ENCODE peak calls at places on chromosomes 4 and X, in five cellular contexts. U is uterus, Y is esophagus squamous epithelium, X is Peyer's patch, P is suprapubic skin. Q is an unnamed sample.
A peak's percentile ranks its signal among the peaks of the same experiment; 100 is the strongest.

GRCh38 chr4:155288999-155289398 is 80.6 kb downstream of the NPY2R start:
- DNase-seq in U (no peak), Y (no peak), X (no peak), P (no peak), Q (no peak)

GRCh38 chr4:7649741-7650531 is 215.2 kb upstream of the PSAPL1 start:
- DNase-seq in U (no peak), Y (no peak), X (peak; percentile 31), P (no peak), Q (no peak)

GRCh38 chr4:118557298-118557851 is 127.8 kb upstream of the METTL14 start:
- DNase-seq in U (no peak), Y (no peak), X (no peak), P (no peak), Q (no peak)

GRCh38 chr4:82519776-82520175 is 42.0 kb downstream of the TMEM150C start:
- DNase-seq in U (no peak), Y (no peak), X (no peak), P (no peak), Q (no peak)

GRCh38 chrX:136344321-136344720 is 43.6 kb downstream of the ADGRG4 start:
- DNase-seq in U (no peak), Y (no peak), X (no peak), P (no peak), Q (no peak)

GRCh38 chrX:132292753-132293152 is 73.5 kb upstream of the RAP2C start:
- DNase-seq in U (peak; percentile 29), Y (no peak), X (no peak), P (no peak), Q (no peak)

GRCh38 chrX:16839852-16840460 is 30.2 kb downstream of the RBBP7 start:
- DNase-seq in U (peak; percentile 79), Y (no peak), X (no peak), P (no peak), Q (no peak)

GRCh38 chrX:20594985-20595384 is 328.3 kb upstream of the RPS6KA3 start:
- DNase-seq in U (no peak), Y (no peak), X (no peak), P (no peak), Q (no peak)

GRCh38 chr4:69936566-69936965 is 5.7 kb downstream of the CSN1S1 start:
- DNase-seq in U (no peak), Y (no peak), X (no peak), P (no peak), Q (no peak)

GRCh38 chr4:5900844-5901243 is 8.0 kb upstream of the CRMP1 start:
- DNase-seq in U (no peak), Y (no peak), X (no peak), P (no peak), Q (no peak)

GRCh38 chr4:34193451-34194154 is 2050.7 kb downstream of the ARAP2 start:
- DNase-seq in U (no peak), Y (no peak), X (no peak), P (no peak), Q (no peak)

GRCh38 chr4:121209171-121209570 is 45.0 kb upstream of the TNIP3 start:
- DNase-seq in U (no peak), Y (no peak), X (no peak), P (no peak), Q (no peak)

GRCh38 chr4:94507708-94508107 is 56.0 kb downstream of the PDLIM5 start:
- DNase-seq in U (peak; percentile 71), Y (no peak), X (no peak), P (peak; percentile 66), Q (no peak)

GRCh38 chr4:188841523-188841922 is 702.3 kb downstream of the TRIML1 start:
- DNase-seq in U (no peak), Y (no peak), X (no peak), P (no peak), Q (no peak)
- H3K27me3 ChIP-seq in U (no peaks in the 10 kb centered on the region), Y (no peaks in the 10 kb centered on the region), X (no peaks in the 10 kb centered on the region), P (no peaks in the 10 kb centered on the region), Q (no peaks in the 10 kb centered on the region)

GRCh38 chr4:101163936-101164335 is 183.4 kb downstream of the PPP3CA start:
- DNase-seq in U (no peak), Y (no peak), X (no peak), P (no peak), Q (no peak)

GRCh38 chr4:101171747-101172146 is 175.6 kb downstream of the PPP3CA start:
- DNase-seq in U (no peak), Y (no peak), X (no peak), P (no peak), Q (no peak)

GRCh38 chr4:101174679-101175078 is 172.6 kb downstream of the PPP3CA start:
- DNase-seq in U (no peak), Y (no peak), X (no peak), P (no peak), Q (no peak)

DNA sequence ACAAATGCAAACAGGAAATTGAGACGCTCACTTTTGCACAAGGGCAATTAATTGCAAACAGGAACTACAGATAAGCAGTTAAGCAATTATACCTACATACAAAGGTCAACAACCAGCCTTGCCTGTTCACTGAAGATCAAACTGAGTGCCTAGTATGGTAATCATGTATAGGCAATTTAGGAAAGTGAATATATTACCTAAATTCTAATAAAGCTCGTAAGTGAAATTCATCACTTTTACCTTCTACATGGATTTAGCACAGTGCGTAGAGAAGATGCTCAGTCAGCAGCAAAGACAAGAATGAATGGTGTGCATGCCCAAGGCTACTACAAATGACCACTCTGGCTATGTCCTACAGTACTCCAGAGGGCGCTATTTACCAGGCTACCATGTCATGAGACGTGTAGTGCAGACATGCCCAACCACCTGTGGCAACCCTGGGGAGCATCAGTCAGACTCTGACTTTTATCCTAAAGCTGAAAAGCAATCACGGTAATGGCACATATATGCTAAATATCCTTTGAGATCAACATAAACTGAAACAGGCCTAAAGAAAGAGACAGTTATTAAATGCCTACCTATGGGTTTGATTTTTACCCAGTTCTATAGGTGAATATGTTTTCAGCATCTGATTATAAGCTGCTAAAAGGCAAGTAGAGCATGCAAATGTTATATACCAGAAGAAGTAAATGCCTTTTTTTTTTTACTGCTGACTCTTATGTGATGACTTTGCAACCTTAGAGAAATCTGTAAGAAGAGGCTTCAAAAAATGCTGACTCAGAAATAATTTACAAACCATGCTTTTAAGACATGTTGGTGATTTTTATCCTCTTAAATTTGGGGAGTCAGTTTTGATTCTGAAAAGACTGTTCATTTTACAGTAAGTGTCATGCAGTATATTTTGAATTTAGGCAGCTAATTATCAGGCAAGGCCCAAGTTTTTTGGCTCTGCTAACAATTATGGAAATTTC is 178.0 kb downstream of the PPP3CA start:
- DNase-seq in U (peak; percentile 48), Y (peak; percentile 2), X (no peak), P (no peak), Q (no peak)
- TF ChIP-seq POLR2A in U (no peak), Y (no peak), X (no peak), P (no peak), Q (no peak)

DNA sequence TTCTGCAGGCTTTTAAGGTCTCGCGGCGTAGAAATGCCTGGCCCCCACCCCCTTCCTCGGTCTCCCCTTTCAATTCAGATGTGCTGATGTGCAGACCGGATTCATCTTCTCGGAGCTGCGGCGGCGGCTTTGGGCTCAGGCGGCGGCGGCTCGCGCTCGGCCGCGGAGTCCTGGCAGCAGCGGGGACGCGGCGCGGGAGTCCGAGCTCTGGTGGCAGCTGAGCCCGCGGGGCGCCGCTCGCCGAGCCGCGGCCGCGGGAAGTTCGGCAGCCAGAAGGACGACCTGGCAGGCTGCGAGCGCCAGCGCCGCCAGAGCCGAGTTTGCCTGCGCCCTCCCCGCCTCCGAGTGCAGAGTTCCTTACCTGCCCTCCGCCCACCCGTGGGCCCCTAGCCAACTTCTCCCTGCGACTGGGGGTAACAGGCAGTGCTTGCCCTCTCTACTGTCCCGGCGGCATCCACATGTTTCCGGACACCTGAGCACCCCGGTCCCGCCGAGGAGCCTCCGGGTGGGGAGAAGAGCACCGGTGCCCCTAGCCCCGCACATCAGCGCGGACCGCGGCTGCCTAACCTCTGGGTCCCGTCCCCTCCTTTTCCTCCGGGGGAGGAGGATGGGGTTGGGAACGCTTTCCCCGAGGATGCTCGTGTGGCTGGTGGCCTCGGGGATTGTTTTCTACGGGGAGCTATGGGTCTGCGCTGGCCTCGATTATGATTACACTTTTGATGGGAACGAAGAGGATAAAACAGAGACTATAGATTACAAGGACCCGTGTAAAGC is 448 bp downstream of the TLL1 start:
- DNase-seq in U (peak; percentile 18), Y (no peak), X (peak; percentile 65), P (peak; percentile 66), Q (no peak)
- H3K27me3 ChIP-seq in U (no peaks in the 10 kb centered on the region), Y (no peaks in the 10 kb centered on the region), X (peaks cover 8% of the 10 kb centered on the region), P (peaks cover 19% of the 10 kb centered on the region), Q (peaks cover 6% of the 10 kb centered on the region)

GRCh38 chr4:837772-838171 is 11.8 kb upstream of the CPLX1 start:
- DNase-seq in U (no peak), Y (no peak), X (no peak), P (no peak), Q (no peak)
- TF ChIP-seq POLR2A in U (no peak), Y (no peak), X (no peak), P (no peak), Q (no peak)

DNA sequence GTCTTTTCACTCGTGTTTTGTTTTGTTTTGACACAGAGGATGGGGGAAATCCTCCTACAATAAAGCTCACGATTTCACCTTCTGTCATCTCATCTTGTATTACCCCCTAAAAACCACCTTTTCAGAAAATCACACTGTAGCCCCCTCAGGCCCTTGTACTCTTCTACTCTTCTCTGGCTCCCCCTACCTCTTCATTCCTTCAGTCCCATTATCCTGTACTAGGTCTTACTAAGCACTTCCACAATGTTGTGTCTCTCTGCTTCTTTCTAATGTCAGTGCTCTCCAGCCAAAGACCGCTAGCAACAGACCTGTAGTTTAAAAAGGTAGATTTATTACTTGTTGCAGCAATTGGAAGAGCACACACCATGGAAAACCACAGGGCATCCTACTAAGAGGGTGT is 30.0 kb upstream of the RNF128 start:
- DNase-seq in U (no peak), Y (no peak), X (no peak), P (no peak), Q (no peak)
- H3K27me3 ChIP-seq in U (no peaks in the 10 kb centered on the region), Y (no peaks in the 10 kb centered on the region), X (no peaks in the 10 kb centered on the region), P (no peaks in the 10 kb centered on the region), Q (no peaks in the 10 kb centered on the region)

Q was measured in vagina.